ENCODE peak calls at places on chromosomes 12 and 14, in eight cellular contexts. X is epithelial cell of esophagus, M is smooth muscle cell of the brain vasculature, G is NCI-H1105, B is DMS53, L is NCI-H1436, N is tibial artery, V is frontal cortex. Z is an unnamed sample.
A peak's percentile ranks its signal among the peaks of the same experiment; 100 is the strongest.

GRCh38 chr12:128971802-128972201 is 118.5 kb downstream of the GLT1D1 start:
- DNase-seq in X (no peak), M (no peak), G (peak; percentile 23), B (peak; percentile 81), L (peak; percentile 73), N (no peak), V (no peak), Z (no peak)

GRCh38 chr12:92745874-92746553 is 43.2 kb downstream of the PLEKHG7 start:
- DNase-seq in X (peak; percentile 95), M (peak; percentile 89), G (no peak), B (no peak), L (no peak), N (peak; percentile 89), V (peak; percentile 21), Z (no peak)

GRCh38 chr12:41795910-41796309 is 348.8 kb downstream of the GXYLT1 start:
- DNase-seq in X (no peak), M (no peak), G (no peak), B (peak; percentile 47), L (no peak), N (no peak), V (no peak), Z (no peak)

GRCh38 chr14:22478670-22479069 is 110.4 kb downstream of the DAD1 start:
- DNase-seq in X (no peak), M (no peak), G (peak; percentile 42), B (no peak), L (no peak), N (no peak), V (no peak), Z (no peak)

GRCh38 chr12:39619316-39619659 is 315 bp downstream of the ABCD2 start:
- DNase-seq in X (peak; percentile 5), M (no peak), G (peak; percentile 41), B (peak; percentile 71), L (no peak), N (no peak), V (no peak), Z (no peak)

GRCh38 chr12:60205500-60205899 is 609.7 kb downstream of the SLC16A7 start:
- DNase-seq in X (peak; percentile 73), M (no peak), G (no peak), B (peak; percentile 73), L (no peak), N (no peak), V (no peak), Z (no peak)

GRCh38 chr12:92926549-92926948 is 2.5 kb downstream of the EEA1 start:
- DNase-seq in X (no peak), M (no peak), G (no peak), B (no peak), L (no peak), N (no peak), V (no peak), Z (no peak)

GRCh38 chr12:116336542-116337065 is 59.1 kb upstream of the MED13L start:
- DNase-seq in X (peak; percentile 58), M (no peak), G (no peak), B (no peak), L (no peak), N (no peak), V (no peak), Z (peak; percentile 52)

GRCh38 chr12:107843351-107844311 is 69.1 kb downstream of the ASCL4 start:
- DNase-seq in X (peak; percentile 9), M (no peak), G (no peak), B (peak; percentile 42), L (no peak), N (no peak), V (peak; percentile 21), Z (no peak)

GRCh38 chr12:96053476-96054261 is 18.3 kb upstream of the LTA4H start:
- DNase-seq in X (no peak), M (no peak), G (no peak), B (no peak), L (no peak), N (no peak), V (no peak), Z (no peak)

GRCh38 chr12:86574143-86574542 is 318.0 kb upstream of the MGAT4C start:
- DNase-seq in X (no peak), M (no peak), G (no peak), B (no peak), L (no peak), N (no peak), V (no peak), Z (no peak)

GRCh38 chr12:54479421-54479820 is 6.0 kb upstream of the GTSF1 start:
- DNase-seq in X (no peak), M (no peak), G (no peak), B (no peak), L (no peak), N (no peak), V (no peak), Z (no peak)

Z was measured in GM12892.